ENCODE peak calls at places on chromosomes 5 and 9, in ten cellular contexts. C is lower lobe of right lung; Y is aorta; G is T-cell; B is CD4-positive, alpha-beta T cell; D is effector memory CD8-positive, alpha-beta T cell; U is right cardiac atrium; W is activated CD8-positive, alpha-beta memory T cell treated with anti-CD3 and anti-CD28 coated beads, Interleukin-2, amount 10 ng/mL, durations not matched to agents 7 days and 5 days; M is heart left ventricle; Z is IMR-90. L is an unnamed sample.

GRCh38 chr5:16577677-16578076 is 39.1 kb downstream of the RETREG1 start:
- ATAC-seq in C (no peak), Y (no peak), G (no peak), B (no peak), D (no peak), U (no peak), W (no peak), M (no peak), Z (no peak), L (no peak)

GRCh38 chr5:178206166-178207101 is 2.1 kb downstream of the HNRNPAB start:
- ATAC-seq in C (no peak), Y (no peak), G (no peak), B (no peak), D (peak), U (no peak), W (no peak), M (no peak), Z (no peak), L (no peak)

GRCh38 chr5:180832638-180833068 is 28.4 kb downstream of the ZFP62 start:
- ATAC-seq in C (no peak), Y (no peak), G (peak), B (peak), D (peak), U (no peak), W (no peak), M (no peak), Z (no peak), L (no peak)

GRCh38 chr5:77181173-77181572 is 29.3 kb upstream of the PDE8B start:
- ATAC-seq in C (peak), Y (peak), G (no peak), B (no peak), D (no peak), U (peak), W (no peak), M (no peak), Z (no peak), L (no peak)

GRCh38 chr5:149700347-149700746 is 29.8 kb upstream of the PPARGC1B start:
- ATAC-seq in C (no peak), Y (no peak), G (no peak), B (no peak), D (no peak), U (peak), W (no peak), M (peak), Z (no peak), L (no peak)

GRCh38 chr9:125568616-125569015 is 138.4 kb downstream of the MAPKAP1 start:
- ATAC-seq in C (no peak), Y (no peak), G (no peak), B (no peak), D (no peak), U (peak), W (no peak), M (no peak), Z (no peak), L (no peak)

GRCh38 chr9:20205821-20206220 is 416.5 kb downstream of the MLLT3 start:
- ATAC-seq in C (no peak), Y (no peak), G (no peak), B (no peak), D (no peak), U (no peak), W (no peak), M (no peak), Z (no peak), L (no peak)

GRCh38 chr5:41048986-41049385 is 22.2 kb downstream of the MROH2B start:
- ATAC-seq in C (no peak), Y (peak), G (no peak), B (no peak), D (no peak), U (peak), W (no peak), M (peak), Z (no peak), L (no peak)

GRCh38 chr5:172833372-172833690 is 720 bp upstream of the ERGIC1 start:
- ATAC-seq in C (no peak), Y (no peak), G (no peak), B (no peak), D (no peak), U (peak), W (no peak), M (no peak), Z (no peak), L (no peak)

GRCh38 chr5:54133917-54134316 is 176.5 kb downstream of the ARL15 start:
- ATAC-seq in C (no peak), Y (no peak), G (no peak), B (no peak), D (no peak), U (no peak), W (no peak), M (no peak), Z (no peak), L (no peak)

GRCh38 chr9:3478549-3478953 is 47.2 kb downstream of the RFX3 start:
- ATAC-seq in C (no peak), Y (no peak), G (peak), B (peak), D (peak), U (no peak), W (peak), M (no peak), Z (no peak), L (peak)

GRCh38 chr5:93305984-93306383 is 275.0 kb downstream of the NR2F1-AS1 start:
- ATAC-seq in C (no peak), Y (no peak), G (no peak), B (no peak), D (no peak), U (peak), W (no peak), M (no peak), Z (no peak), L (peak)

GRCh38 chr5:27396998-27397397 is 358.6 kb upstream of the CDH9 start:
- ATAC-seq in C (no peak), Y (no peak), G (no peak), B (no peak), D (no peak), U (no peak), W (no peak), M (no peak), Z (no peak), L (no peak)

GRCh38 chr5:14469485-14470377 is 111.9 kb upstream of the OTULINL start:
- ATAC-seq in C (no peak), Y (no peak), G (no peak), B (no peak), D (no peak), U (no peak), W (no peak), M (no peak), Z (no peak), L (no peak)

GRCh38 chr9:82313697-82314096 is 325.1 kb downstream of the SPATA31D1 start:
- ATAC-seq in C (no peak), Y (no peak), G (no peak), B (no peak), D (no peak), U (no peak), W (no peak), M (no peak), Z (no peak), L (no peak)

GRCh38 chr5:141338538-141339306 is at the start of gene PCDHGA2:
- ATAC-seq in C (no peak), Y (peak), G (no peak), B (no peak), D (no peak), U (peak), W (no peak), M (peak), Z (peak), L (no peak)

GRCh38 chr5:134176523-134177196 is at the start of gene SKP1:
- ATAC-seq in C (peak), Y (peak), G (peak), B (peak), D (peak), U (peak), W (peak), M (peak), Z (peak), L (peak)

GRCh38 chr5:163362806-163363788 is 74.3 kb upstream of the CCNG1 start:
- ATAC-seq in C (no peak), Y (no peak), G (no peak), B (no peak), D (no peak), U (no peak), W (no peak), M (no peak), Z (no peak), L (no peak)

GRCh38 chr5:43243270-43243669 is 51.2 kb downstream of the NIM1K start:
- ATAC-seq in C (no peak), Y (no peak), G (no peak), B (no peak), D (no peak), U (no peak), W (no peak), M (no peak), Z (no peak), L (no peak)

GRCh38 chr5:86337667-86338460 is 279.9 kb upstream of the COX7C start:
- ATAC-seq in C (no peak), Y (no peak), G (no peak), B (no peak), D (no peak), U (no peak), W (no peak), M (no peak), Z (no peak), L (no peak)

GRCh38 chr5:52811067-52811749 is 23.5 kb downstream of the ITGA1 start:
- ATAC-seq in C (peak), Y (peak), G (no peak), B (no peak), D (no peak), U (no peak), W (peak), M (no peak), Z (peak), L (peak)

GRCh38 chr5:143200781-143201398 is 202.6 kb downstream of the NR3C1 start:
- ATAC-seq in C (no peak), Y (peak), G (no peak), B (no peak), D (no peak), U (peak), W (no peak), M (peak), Z (peak), L (peak)

GRCh38 chr5:81482595-81482994 is 88.7 kb upstream of the ACOT12 start:
- ATAC-seq in C (peak), Y (no peak), G (no peak), B (no peak), D (no peak), U (no peak), W (no peak), M (no peak), Z (peak), L (no peak)

GRCh38 chr9:91417602-91418218 is 5.9 kb downstream of the NFIL3 start:
- ATAC-seq in C (no peak), Y (no peak), G (no peak), B (no peak), D (no peak), U (no peak), W (no peak), M (no peak), Z (no peak), L (no peak)

GRCh38 chr5:15669826-15670225 is 169.8 kb downstream of the FBXL7 start:
- ATAC-seq in C (no peak), Y (no peak), G (no peak), B (no peak), D (no peak), U (no peak), W (no peak), M (no peak), Z (no peak), L (no peak)

GRCh38 chr5:78537821-78538220 is 110.8 kb downstream of the LHFPL2 start:
- ATAC-seq in C (peak), Y (no peak), G (no peak), B (no peak), D (no peak), U (peak), W (no peak), M (peak), Z (peak), L (peak)

GRCh38 chr5:29263836-29264235 is 1929.7 kb upstream of the CDH6 start:
- ATAC-seq in C (no peak), Y (no peak), G (no peak), B (no peak), D (no peak), U (no peak), W (no peak), M (no peak), Z (no peak), L (no peak)

GRCh38 chr5:97078958-97079357 is 63.5 kb downstream of the LIX1 start:
- ATAC-seq in C (peak), Y (no peak), G (no peak), B (no peak), D (no peak), U (no peak), W (no peak), M (no peak), Z (peak), L (no peak)

GRCh38 chr9:108184009-108184408 is 671.8 kb downstream of the ACTL7B start:
- ATAC-seq in C (no peak), Y (no peak), G (no peak), B (no peak), D (no peak), U (no peak), W (no peak), M (no peak), Z (no peak), L (no peak)

GRCh38 chr5:109161914-109162683 is 247.7 kb downstream of the PJA2 start:
- ATAC-seq in C (no peak), Y (no peak), G (no peak), B (no peak), D (no peak), U (no peak), W (no peak), M (no peak), Z (peak), L (no peak)